ENCODE peak calls at places on chromosomes 1 and 21, in nine cellular contexts. X is mesothelial cell of epicardium, P is mesenchymal stem cell, M is kidney tubule cell, F is pulmonary artery endothelial cell, T is EL, O is activated T-cell treated with anti-CD3 and anti-CD28 coated beads for 1 hour, N is DMS53, B is H9. S is an unnamed sample.

GRCh38 chr1:177996957-177997356 is 27.1 kb upstream of the SEC16B start:
- DNase-seq in F (no peak), B (no peak), N (no peak), M (no peak), X (no peak), O (no peak), T (no peak), P (no peak), S (no peak)

GRCh38 chr1:207393610-207394009 is 60.5 kb upstream of the CR2 start:
- DNase-seq in N (no peak), X (no peak), F (peak), M (peak), B (no peak), O (no peak), P (peak), T (peak), S (no peak)

GRCh38 chr1:169511339-169512028 is 25.7 kb upstream of the SLC19A2 start:
- DNase-seq in F (peak), M (peak), X (no peak), T (peak), B (no peak), O (no peak), P (peak), N (no peak), S (no peak)

GRCh38 chr1:228146761-228147693 is 2.7 kb upstream of the GJC2 start:
- DNase-seq in T (no peak), P (no peak), X (no peak), B (no peak), M (no peak), O (no peak), N (no peak), F (no peak), S (no peak)

GRCh38 chr1:156693858-156694562 is 11.4 kb downstream of the CRABP2 start:
- DNase-seq in O (no peak), X (no peak), B (peak), P (no peak), N (peak), T (no peak), M (peak), F (no peak), S (no peak)

GRCh38 chr1:34684246-34684645 is 70.6 kb upstream of the GJB5 start:
- DNase-seq in P (no peak), T (no peak), B (peak), X (no peak), M (peak), F (no peak), O (no peak), N (peak), S (no peak)

GRCh38 chr1:74180490-74180889 is 17.5 kb downstream of the LRRIQ3 start:
- DNase-seq in B (no peak), N (no peak), O (no peak), F (no peak), T (no peak), M (no peak), X (no peak), P (peak), S (no peak)

GRCh38 chr1:234737915-234738314 is 127.9 kb upstream of the IRF2BP2 start:
- DNase-seq in N (peak), B (no peak), O (no peak), X (no peak), T (no peak), P (no peak), M (no peak), F (no peak), S (no peak)

GRCh38 chr1:68112835-68113243 is 62.4 kb upstream of the DIRAS3 start:
- DNase-seq in F (peak), O (no peak), M (peak), T (peak), P (peak), N (peak), X (no peak), B (no peak), S (no peak)

GRCh38 chr1:113984710-113985109 is 5.4 kb downstream of the OLFML3 start:
- DNase-seq in X (no peak), N (peak), F (peak), P (no peak), B (no peak), O (no peak), T (no peak), M (no peak), S (no peak)

GRCh38 chr1:79852004-79852403 is 845.5 kb upstream of the ADGRL4 start:
- DNase-seq in O (no peak), P (no peak), F (no peak), M (peak), T (no peak), X (no peak), N (peak), B (peak), S (no peak)

GRCh38 chr1:201602413-201603265 is 63.7 kb downstream of the NAV1 start:
- DNase-seq in M (peak), X (no peak), F (no peak), B (no peak), T (peak), N (peak), O (no peak), P (peak), S (no peak)

GRCh38 chr1:202788800-202789199 is 19.4 kb downstream of the KDM5B start:
- DNase-seq in B (no peak), P (no peak), X (no peak), N (no peak), M (no peak), O (no peak), T (no peak), F (no peak), S (no peak)

GRCh38 chr21:16536661-16537359 is 807.0 kb downstream of the USP25 start:
- DNase-seq in P (no peak), B (no peak), M (no peak), O (no peak), F (no peak), N (peak), X (no peak), T (peak), S (no peak)

GRCh38 chr1:231139659-231140650 is 21.9 kb upstream of the TRIM67 start:
- DNase-seq in N (no peak), P (peak), X (no peak), M (peak), F (no peak), T (peak), O (no peak), B (no peak), S (no peak)

GRCh38 chr1:97560714-97561113 is 360.1 kb downstream of the DPYD start:
- DNase-seq in X (no peak), P (no peak), M (no peak), F (no peak), T (no peak), O (no peak), B (no peak), N (peak), S (no peak)

GRCh38 chr1:95232646-95233320 is 1.2 kb upstream of the RWDD3 start:
- DNase-seq in B (no peak), T (peak), O (no peak), P (no peak), M (no peak), F (no peak), N (no peak), X (no peak), S (no peak)

GRCh38 chr1:165235158-165235776 is 121.2 kb downstream of the LMX1A start:
- DNase-seq in M (no peak), F (no peak), T (no peak), B (peak), X (peak), P (no peak), O (no peak), N (peak), S (no peak)

GRCh38 chr1:56459260-56459659 is 120.1 kb downstream of the PLPP3 start:
- DNase-seq in B (no peak), P (no peak), N (no peak), T (peak), X (no peak), F (no peak), M (peak), O (no peak), S (no peak)

GRCh38 chr1:115641762-115642167 is at the start of gene VANGL1:
- DNase-seq in M (peak), X (peak), N (peak), P (peak), F (no peak), O (no peak), B (peak), T (peak), S (peak)

GRCh38 chr1:183168308-183168707 is 17.8 kb upstream of the LAMC2 start:
- DNase-seq in F (no peak), T (no peak), X (no peak), B (no peak), P (no peak), N (no peak), M (no peak), O (no peak), S (no peak)

GRCh38 chr1:61782771-61783170 is 40.5 kb downstream of the PATJ start:
- DNase-seq in P (no peak), X (no peak), B (no peak), T (no peak), F (no peak), O (peak), M (peak), N (no peak), S (peak)

GRCh38 chr1:208025036-208025435 is 114.1 kb upstream of the CD34 start:
- DNase-seq in P (no peak), N (no peak), O (no peak), B (no peak), X (no peak), T (no peak), M (no peak), F (no peak), S (no peak)

GRCh38 chr1:16063226-16063829 is 10.1 kb downstream of the FAM131C start:
- DNase-seq in F (no peak), N (no peak), B (no peak), O (no peak), X (no peak), M (no peak), T (no peak), P (no peak), S (no peak)